ENCODE peak calls at places on chromosomes 13 and 19, in four cellular contexts. F is HCT116, D is HepG2, K is K562. L is an unnamed sample.

GRCh38 chr19:49889687-49890348 is 6.9 kb downstream of the IL4I1 start:
- DNase-seq in D (no peak), F (peak), K (peak), L (peak)

GRCh38 chr13:77918391-77919261 is at the start of gene EDNRB:
- DNase-seq in D (no peak), K (no peak), F (no peak), L (peak)

GRCh38 chr13:99969934-99970760 is 1.4 kb downstream of the ZIC5 start:
- DNase-seq in D (peak), K (peak), F (peak), L (no peak)

GRCh38 chr13:85985791-85986190 is 186.6 kb upstream of the SLITRK6 start:
- DNase-seq in K (no peak), D (no peak), F (no peak), L (no peak)

GRCh38 chr19:9645466-9645865 is 24.4 kb upstream of the ZNF561 start:
- DNase-seq in D (no peak), F (no peak), K (no peak), L (no peak)

GRCh38 chr19:23263870-23264590 is 13.8 kb upstream of the ZNF724 start:
- DNase-seq in D (no peak), F (no peak), K (no peak), L (no peak)

GRCh38 chr13:23679214-23679613 is 109.0 kb downstream of the TNFRSF19 start:
- DNase-seq in K (no peak), F (no peak), D (no peak), L (no peak)

GRCh38 chr13:83780201-83780600 is 102.1 kb downstream of the SLITRK1 start:
- DNase-seq in D (peak), K (no peak), F (peak), L (no peak)

GRCh38 chr13:106139942-106140341 is 395.5 kb downstream of the EFNB2 start:
- DNase-seq in F (no peak), K (no peak), D (no peak), L (no peak)

GRCh38 chr13:52001120-52001731 is 10.0 kb downstream of the ATP7B start:
- DNase-seq in D (peak), K (peak), F (peak), L (no peak)

GRCh38 chr19:35167251-35168119 is 12.9 kb downstream of the FXYD5 start:
- DNase-seq in D (no peak), K (no peak), F (no peak), L (no peak)

GRCh38 chr19:34336781-34337271 is 28.2 kb upstream of the GPI start:
- DNase-seq in F (peak), D (no peak), K (peak), L (no peak)

GRCh38 chr19:16463991-16464575 is 7.7 kb downstream of the EPS15L1 start:
- DNase-seq in D (peak), K (no peak), F (no peak), L (no peak)

GRCh38 chr19:54077334-54077733 is 3.8 kb downstream of the TARM1 start:
- DNase-seq in K (peak), F (no peak), D (no peak), L (no peak)

GRCh38 chr13:30581582-30581981 is 36.1 kb upstream of the USPL1 start:
- DNase-seq in K (no peak), D (peak), F (peak), L (no peak)

GRCh38 chr13:90532861-90533260 is 814.6 kb upstream of the MIR17HG start:
- DNase-seq in D (no peak), F (no peak), K (no peak), L (no peak)

GRCh38 chr13:55001881-55002280 is 1973.3 kb downstream of the OLFM4 start:
- DNase-seq in K (no peak), F (no peak), D (no peak), L (no peak)

GRCh38 chr19:40689339-40690049 is 957 bp downstream of the NUMBL start:
- DNase-seq in F (no peak), D (no peak), K (peak), L (peak)

GRCh38 chr19:4401482-4402170 is 814 bp upstream of the CHAF1A start:
- DNase-seq in F (no peak), K (no peak), D (no peak), L (no peak)

GRCh38 chr13:98874029-98874397 is 103.9 kb downstream of the DOCK9 start:
- DNase-seq in D (no peak), F (no peak), K (no peak), L (no peak)

GRCh38 chr19:33125929-33126388 is 6.0 kb upstream of the WDR88 start:
- DNase-seq in K (peak), F (peak), D (peak), L (peak)

GRCh38 chr13:34152996-34153395 is 335.0 kb downstream of the RFC3 start:
- DNase-seq in F (no peak), D (no peak), K (no peak), L (no peak)

GRCh38 chr19:37877147-37877546 is 29.2 kb downstream of the WDR87 start:
- DNase-seq in D (no peak), F (no peak), K (no peak), L (no peak)
- TF ChIP-seq FOSL1 in D (no peak), F (no peak), K (no peak), L (no peak)

DNA sequence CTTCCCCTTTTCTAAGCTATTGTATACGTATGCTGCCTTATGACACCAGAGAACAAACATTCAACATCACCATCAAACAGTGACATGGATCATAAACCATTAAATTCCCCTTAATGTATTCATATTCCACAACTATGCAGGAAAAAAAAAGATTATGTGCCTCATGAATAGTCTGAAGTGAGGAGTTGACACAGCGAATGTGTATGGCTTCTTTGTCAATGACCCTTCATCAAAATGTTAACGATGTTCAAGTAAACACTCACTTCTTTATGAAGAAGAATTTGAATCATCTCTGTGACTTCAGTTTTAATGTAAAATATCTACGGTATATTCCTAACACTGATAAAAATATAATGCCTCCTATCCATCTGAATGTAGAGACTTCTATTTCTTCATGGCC is 44.6 kb downstream of the SMAD9 start:
- DNase-seq in D (no peak), F (no peak), K (no peak), L (no peak)
- TF ChIP-seq FOSL1 in D (no peak), F (no peak), K (no peak), L (no peak)

DNA sequence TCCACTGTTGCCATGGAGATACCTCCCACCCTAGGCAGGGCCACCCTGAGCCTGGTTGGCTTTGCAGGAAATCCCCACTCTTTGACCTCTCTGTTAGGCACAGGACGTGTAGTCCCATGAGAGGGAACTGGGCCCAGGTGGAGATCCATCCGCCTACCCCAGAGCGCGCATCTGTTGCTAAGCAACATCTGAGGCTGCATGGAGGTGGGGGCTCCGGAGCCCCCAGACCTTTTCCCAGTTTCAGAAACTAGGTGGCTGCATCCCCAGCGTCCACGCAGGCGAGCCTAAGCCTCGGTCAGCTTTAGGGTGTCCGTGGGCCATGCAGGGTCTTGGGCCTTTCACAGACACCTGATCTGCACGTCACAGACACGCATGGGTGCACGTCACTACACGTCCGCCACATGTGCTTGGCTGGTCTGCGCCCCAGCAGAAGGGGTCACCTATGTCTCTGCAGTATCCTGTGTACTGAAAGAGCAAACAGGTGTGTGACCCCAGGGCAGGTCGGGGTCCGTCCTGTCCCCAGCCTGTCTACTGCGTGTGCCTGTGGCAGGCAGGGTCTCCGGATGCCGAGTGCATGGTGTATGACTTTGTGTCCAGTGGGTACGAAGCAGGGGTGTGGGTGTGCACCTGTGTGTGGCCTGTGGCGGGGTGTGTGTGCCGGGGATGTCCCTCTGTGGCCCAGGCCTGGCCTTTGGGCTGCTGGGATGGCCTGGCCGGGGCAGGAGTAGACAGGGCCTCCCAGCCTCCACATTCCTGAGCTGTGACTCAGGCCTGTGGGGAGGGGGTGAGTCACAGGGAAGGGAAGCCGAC is 4.1 kb upstream of the CIRBP start:
- DNase-seq in D (peak), F (no peak), K (no peak), L (no peak)
- TF ChIP-seq FOSL1 in D (peak), F (no peak), K (peak), L (peak)

DNA sequence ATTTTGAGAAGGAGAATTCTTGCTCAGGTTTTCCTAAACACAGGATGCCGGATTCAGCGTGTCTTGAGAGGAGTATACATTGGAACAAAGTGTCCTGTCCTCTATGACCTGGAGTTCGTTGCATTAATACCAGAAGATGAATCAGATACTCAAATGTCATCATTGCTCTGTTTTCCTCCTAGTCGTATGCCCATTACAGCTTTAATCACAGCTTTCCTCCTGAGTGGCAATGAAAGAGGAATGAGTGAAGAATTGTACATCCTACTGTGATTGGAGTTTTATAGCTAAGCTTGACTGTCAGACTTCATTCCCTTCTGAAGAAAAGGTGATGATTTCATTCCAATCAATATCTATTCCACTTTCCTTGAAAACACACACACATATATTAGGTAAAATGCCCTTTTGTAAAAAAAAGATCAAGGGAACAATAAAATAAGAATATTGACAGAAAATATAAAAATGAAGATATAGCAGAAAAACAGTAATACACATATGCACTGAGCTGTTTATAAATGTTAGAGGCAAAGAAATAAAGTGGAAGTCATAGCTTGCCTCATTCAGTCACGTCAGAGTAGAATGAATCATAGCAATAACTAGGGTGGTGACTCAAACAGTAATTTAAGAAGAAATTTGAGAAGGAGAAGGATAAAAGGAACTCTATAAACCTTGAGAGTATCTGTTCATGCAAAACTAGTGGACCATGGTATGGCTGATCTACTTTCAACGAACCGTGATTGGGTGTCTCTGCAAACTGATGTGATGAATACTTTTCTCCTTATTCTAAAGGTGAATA is 501.5 kb downstream of the SUCLA2 start:
- DNase-seq in D (no peak), F (no peak), K (no peak), L (no peak)
- TF ChIP-seq FOSL1 in D (no peak), F (no peak), K (no peak), L (no peak)

L was measured in H1.